ENCODE peak calls at places on chromosomes 2 and 18, in five cellular contexts. Y, Q, D, W and E are unnamed samples. For H3K4me1 and H3K36me3, the result is how much of the 10 kb centered on the place peaks cover.

GRCh38 chr2:98470851-98471255 is 26.2 kb downstream of the INPP4A start:
- DNase-seq in Q (no peak), Y (no peak), D (no peak), W (no peak), E (no peak)

GRCh38 chr2:38465789-38466127 is 88.7 kb upstream of the ATL2 start:
- DNase-seq in Y (no peak), Q (no peak), W (no peak), D (peak), E (peak)

GRCh38 chr2:40397720-40398119 is 54.2 kb downstream of the SLC8A1 start:
- DNase-seq in D (no peak), Y (no peak), Q (no peak), W (no peak), E (no peak)

GRCh38 chr2:205692095-205692494 is 9.8 kb downstream of the NRP2 start:
- DNase-seq in Q (no peak), Y (no peak), W (no peak), D (no peak), E (no peak)

GRCh38 chr2:39050109-39050508 is 70.7 kb downstream of the SOS1 start:
- DNase-seq in Y (no peak), Q (no peak), W (no peak), D (no peak), E (no peak)

GRCh38 chr2:19425419-19425818 is 67.0 kb upstream of the OSR1 start:
- DNase-seq in Y (no peak), D (no peak), W (no peak), Q (no peak), E (no peak)

GRCh38 chr2:201654611-201655384 is 11.5 kb upstream of the TMEM237 start:
- DNase-seq in Q (no peak), Y (no peak), W (no peak), D (no peak), E (no peak)

GRCh38 chr2:233350708-233351107 is 3.6 kb upstream of the DGKD start:
- DNase-seq in D (no peak), W (no peak), Q (no peak), Y (no peak), E (peak)

GRCh38 chr18:58670561-58671121 is 624 bp upstream of the MALT1 start:
- DNase-seq in Y (no peak), D (no peak), W (no peak), Q (no peak), E (no peak)

GRCh38 chr2:219404954-219405353 is 13.2 kb upstream of the DES start:
- DNase-seq in Y (peak), D (no peak), Q (no peak), W (no peak), E (no peak)

GRCh38 chr2:226151157-226151556 is 648.5 kb downstream of the IRS1 start:
- DNase-seq in D (no peak), W (no peak), Y (no peak), Q (no peak), E (no peak)

GRCh38 chr2:68849579-68850030 is 21.6 kb downstream of the BMP10 start:
- DNase-seq in Y (no peak), D (no peak), Q (no peak), W (no peak), E (no peak)

GRCh38 chr18:46623541-46623940 is 33.5 kb downstream of the LOXHD1 start:
- DNase-seq in W (no peak), D (no peak), Y (no peak), Q (no peak), E (no peak)

GRCh38 chr2:158325031-158325781 is 131.3 kb downstream of the CCDC148 start:
- DNase-seq in Y (no peak), Q (no peak), D (no peak), W (no peak), E (no peak)

GRCh38 chr2:19426941-19427340 is 68.5 kb upstream of the OSR1 start:
- DNase-seq in Y (no peak), W (no peak), D (no peak), Q (no peak), E (no peak)

GRCh38 chr2:180268006-180268405 is 260.9 kb upstream of the CWC22 start:
- DNase-seq in Y (no peak), D (no peak), W (no peak), Q (no peak), E (no peak)

GRCh38 chr2:121294881-121295840 is 10.2 kb upstream of the TFCP2L1 start:
- DNase-seq in D (no peak), Y (no peak), Q (no peak), W (no peak), E (no peak)

GRCh38 chr2:48358982-48359381 is 171.0 kb upstream of the STON1 start:
- DNase-seq in W (no peak), Y (no peak), D (no peak), Q (no peak), E (no peak)

GRCh38 chr2:48362515-48362914 is 167.4 kb upstream of the STON1 start:
- DNase-seq in Y (no peak), W (no peak), D (no peak), Q (no peak), E (no peak)

GRCh38 chr2:48355494-48355893 is 174.5 kb upstream of the STON1 start:
- DNase-seq in W (no peak), D (no peak), Y (no peak), Q (no peak), E (no peak)

GRCh38 chr2:48357351-48357750 is 172.6 kb upstream of the STON1 start:
- DNase-seq in Q (no peak), Y (no peak), W (no peak), D (no peak), E (no peak)

DNA sequence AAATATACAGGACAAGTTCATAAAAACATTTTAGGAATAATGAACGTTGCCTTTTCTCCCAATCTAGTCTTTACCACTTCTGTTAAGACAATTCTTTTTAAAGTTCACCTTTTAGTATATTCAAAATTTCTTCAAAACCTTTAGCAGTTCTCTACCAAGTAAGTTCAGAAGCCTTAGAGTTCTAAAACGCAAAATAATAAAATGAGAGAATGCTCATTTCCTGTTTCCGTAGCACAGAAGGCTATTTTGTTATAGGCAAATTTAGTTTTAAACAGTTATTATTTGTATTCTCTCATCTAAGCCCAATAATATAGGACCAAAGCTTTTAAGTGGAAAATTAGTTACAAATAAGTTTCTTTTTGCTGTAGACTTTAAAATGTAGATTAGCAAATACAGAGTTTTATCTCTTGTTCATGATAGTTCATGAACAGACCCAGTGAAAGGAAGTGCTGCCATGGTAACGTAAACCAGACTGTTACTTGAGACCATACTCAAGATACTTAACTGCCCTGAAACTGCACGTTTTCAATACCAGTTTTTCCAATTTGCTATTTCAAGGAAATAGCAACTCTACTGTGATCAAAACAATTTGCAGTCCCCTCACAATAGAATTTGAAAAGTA is 173.1 kb upstream of the STON1 start:
- DNase-seq in Y (no peak), D (no peak), W (no peak), Q (no peak), E (no peak)
- H3K4me3 ChIP-seq in Y (no peak), D (no peak), W (no peak), Q (no peak), E (no peak)

DNA sequence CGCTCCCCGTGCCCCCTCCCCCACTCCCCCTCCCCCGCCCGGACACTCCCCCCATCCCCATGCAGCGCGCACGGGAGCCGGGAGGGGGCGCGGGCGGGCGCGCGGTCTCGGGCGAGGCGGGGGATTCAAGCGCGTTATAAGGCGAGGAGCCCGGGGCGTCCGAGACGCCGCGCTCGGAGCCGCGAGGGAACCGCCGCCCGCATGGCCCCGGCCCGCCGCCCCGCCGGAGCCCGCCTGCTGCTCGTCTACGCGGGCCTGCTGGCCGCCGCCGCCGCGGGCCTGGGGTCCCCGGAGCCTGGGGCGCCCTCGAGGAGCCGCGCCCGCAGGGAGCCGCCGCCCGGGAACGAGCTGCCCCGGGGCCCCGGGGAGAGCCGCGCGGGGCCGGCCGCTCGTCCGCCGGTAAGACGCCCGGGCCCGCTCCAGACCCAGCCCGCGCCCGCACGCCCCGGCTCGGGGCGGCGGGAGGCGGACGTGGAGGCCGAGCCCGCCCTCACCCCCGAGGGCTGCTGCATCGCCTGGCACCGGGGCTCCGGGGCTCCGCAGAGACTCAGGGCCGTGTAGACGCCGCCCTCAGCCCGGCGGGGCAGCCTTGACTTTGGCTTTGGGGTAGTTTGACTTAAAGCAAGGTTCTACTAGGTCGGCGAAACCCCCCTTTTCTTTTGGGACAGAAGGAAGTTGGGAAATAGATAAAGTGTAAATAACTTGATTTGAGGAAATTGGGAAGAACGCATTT is at the start of gene ERFE:
- DNase-seq in Y (peak), W (peak), Q (peak), D (no peak), E (peak)
- H3K4me1 ChIP-seq in Y (under half), W (under half), Q (under half), D (under half), E (under half)

DNA sequence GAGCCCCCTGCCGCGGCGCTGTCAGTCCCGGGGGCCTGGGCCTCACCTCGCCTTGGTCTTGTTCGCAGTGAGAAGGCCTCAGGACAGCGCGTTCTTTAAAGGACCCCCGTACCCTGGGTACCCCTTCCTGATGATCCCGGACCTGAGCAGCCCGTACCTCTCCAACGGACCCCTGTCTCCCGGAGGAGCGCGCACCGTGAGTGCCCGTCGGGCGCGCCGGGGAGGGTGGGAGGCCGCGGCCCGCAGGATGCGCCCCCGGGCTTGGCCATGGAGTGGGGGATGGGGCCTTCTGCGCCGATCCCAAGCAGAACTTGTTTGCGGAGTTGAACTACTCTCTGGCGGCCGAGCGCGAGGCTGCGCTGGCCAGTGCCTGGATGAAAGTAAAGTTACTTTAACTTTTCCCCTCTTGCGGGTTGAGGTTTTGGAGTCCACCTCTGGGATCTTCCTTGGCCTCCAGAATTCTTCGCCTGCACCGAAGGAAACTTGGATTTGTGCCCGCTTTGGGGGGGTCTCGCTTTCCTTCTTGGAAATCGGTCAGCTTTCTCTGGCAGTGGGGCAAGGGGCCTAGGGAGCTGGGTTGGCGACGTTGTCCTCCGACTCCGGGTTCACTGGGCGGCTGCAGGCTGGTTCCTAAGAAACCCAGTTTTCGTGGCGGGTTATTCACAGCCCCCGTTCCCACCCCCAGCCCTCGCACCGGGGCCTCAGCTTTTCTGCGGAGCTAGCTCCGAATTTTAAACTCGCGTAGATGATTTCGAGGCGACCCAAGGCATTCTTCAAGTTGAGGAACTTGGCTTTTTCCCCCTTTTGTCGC is 1.3 kb downstream of the TCF7L1 start:
- DNase-seq in Q (peak), W (peak), D (peak), Y (peak), E (peak)
- H3K36me3 ChIP-seq in Q (under half), W (under half), D (under half), Y (under half), E (under half)

DNA sequence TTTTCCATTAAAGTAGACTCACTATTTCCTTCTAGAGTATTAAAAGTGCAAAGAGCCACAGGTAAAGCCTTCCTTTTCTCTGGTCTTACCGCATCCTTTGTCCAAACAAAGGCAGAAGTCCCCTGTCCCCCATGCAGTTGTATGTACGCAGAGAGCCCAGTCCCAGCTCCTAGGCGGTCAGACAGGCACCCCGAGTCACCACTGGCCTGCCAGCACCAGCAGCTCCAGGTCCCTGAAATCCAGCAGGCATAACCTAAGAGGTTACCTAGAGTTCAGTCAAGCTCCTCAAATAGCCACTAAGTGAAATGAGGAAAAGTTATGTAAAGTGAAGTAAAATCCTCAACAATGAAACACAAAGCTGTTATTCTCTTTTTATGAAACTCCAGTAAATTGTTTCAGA is 60.4 kb upstream of the TWIST2 start:
- DNase-seq in Q (no peak), Y (no peak), W (no peak), D (no peak), E (no peak)
- H3K4me3 ChIP-seq in Q (no peak), Y (no peak), W (no peak), D (no peak), E (no peak)

DNA sequence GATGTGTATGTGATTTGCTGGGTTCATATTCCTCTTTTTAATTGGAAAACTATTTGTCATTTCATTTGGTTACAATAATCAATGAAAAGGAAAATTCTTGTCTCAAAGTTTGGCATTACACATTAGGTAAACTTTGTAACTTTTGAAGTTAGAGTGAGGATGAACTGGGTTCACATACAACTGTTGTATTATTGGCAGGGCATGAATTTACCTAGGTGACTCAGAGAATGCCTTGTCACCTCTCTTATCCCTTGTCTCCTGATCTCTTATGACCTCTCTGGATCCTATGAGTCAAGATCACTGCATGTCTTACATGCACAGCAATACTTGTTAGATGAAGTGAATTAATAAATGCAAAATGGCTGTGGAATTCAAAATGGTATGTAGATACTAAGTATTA is 563.4 kb upstream of the GCFC2 start:
- DNase-seq in Q (no peak), W (no peak), D (no peak), Y (no peak), E (no peak)
- H3K4me1 ChIP-seq in Q (under half), W (under half), D (under half), Y (under half), E (under half)

DNA sequence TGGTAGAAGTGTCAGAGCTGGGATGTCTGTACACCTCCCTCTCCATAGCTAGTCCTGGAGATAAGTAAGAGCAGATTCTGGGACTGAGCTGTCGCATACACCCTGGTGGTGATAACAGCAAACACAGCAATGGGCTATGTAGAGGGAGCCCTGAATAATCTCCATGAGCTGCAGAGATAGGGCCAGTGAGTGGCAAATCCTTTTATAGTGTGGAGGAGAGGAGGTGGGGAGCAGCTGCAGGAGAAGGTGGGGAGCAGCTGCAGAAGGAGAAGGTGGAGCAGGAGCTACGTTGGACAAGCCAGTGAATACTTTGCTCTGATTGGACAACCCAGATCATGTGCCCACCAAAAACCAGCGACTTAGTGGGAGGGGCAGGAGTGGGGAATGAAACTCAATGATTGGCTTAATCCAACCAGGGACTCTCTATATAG is 85.5 kb downstream of the TMEM247 start:
- DNase-seq in D (no peak), W (no peak), Y (no peak), Q (no peak), E (no peak)
- H3K36me3 ChIP-seq in D (under half), W (under half), Y (under half), Q (under half), E (under half)